ENCODE peak calls at places on chromosomes 1 and 21, in six cellular contexts. O is GM18507, K is GF-D8, T is tibial nerve, Q is EL, L is H7. I is an unnamed sample.

GRCh38 chr1:39721664-39722063 is 17.0 kb upstream of the PPIE start:
- DNase-seq in Q (no peak), O (no peak), T (no peak), K (no peak), L (no peak), I (no peak)

GRCh38 chr1:183385746-183386145 is 32.4 kb downstream of the NMNAT2 start:
- DNase-seq in L (no peak), Q (peak), K (no peak), O (no peak), T (no peak), I (no peak)

GRCh38 chr21:35682874-35683549 is 377.3 kb downstream of the SETD4 start:
- DNase-seq in Q (peak), L (no peak), T (no peak), K (no peak), O (no peak), I (no peak)

GRCh38 chr1:226697151-226697575 is 41.9 kb downstream of the ITPKB start:
- DNase-seq in Q (peak), O (no peak), T (no peak), K (no peak), L (no peak), I (no peak)

GRCh38 chr1:183598386-183598785 is 8.1 kb upstream of the NCF2 start:
- DNase-seq in K (no peak), T (no peak), Q (no peak), L (no peak), O (no peak), I (no peak)

GRCh38 chr1:94925561-94926364 is 1.1 kb downstream of the CNN3 start:
- DNase-seq in T (peak), O (no peak), Q (peak), L (peak), K (no peak), I (peak)

GRCh38 chr1:119766374-119766794 is 2.3 kb downstream of the HMGCS2 start:
- DNase-seq in O (no peak), K (no peak), Q (no peak), L (no peak), T (no peak), I (no peak)

GRCh38 chr1:45001011-45001481 is 10.1 kb downstream of the HECTD3 start:
- DNase-seq in T (no peak), K (no peak), Q (no peak), L (peak), O (no peak), I (no peak)

GRCh38 chr21:19913995-19914394 is 1084.2 kb upstream of the NCAM2 start:
- DNase-seq in K (no peak), O (no peak), Q (no peak), T (no peak), L (no peak), I (no peak)

GRCh38 chr1:86150553-86151055 is 6.0 kb downstream of the COL24A1 start:
- DNase-seq in T (no peak), Q (peak), L (no peak), O (no peak), K (no peak), I (no peak)

GRCh38 chr1:157116735-157117103 is 17.1 kb upstream of the ETV3L start:
- DNase-seq in O (no peak), Q (no peak), K (no peak), T (no peak), L (no peak), I (no peak)

GRCh38 chr1:203351037-203351625 is at the start of gene FMOD:
- DNase-seq in L (peak), Q (peak), T (peak), K (no peak), O (no peak), I (no peak)

GRCh38 chr1:151511636-151512215 is 539 bp downstream of the CGN start:
- DNase-seq in K (no peak), T (peak), Q (peak), L (no peak), O (no peak), I (peak)

GRCh38 chr21:26140185-26140584 is 30.4 kb downstream of the APP start:
- DNase-seq in O (no peak), T (no peak), K (no peak), Q (peak), L (no peak), I (peak)

GRCh38 chr1:160117709-160118183 is 2.2 kb downstream of the ATP1A2 start:
- DNase-seq in O (no peak), T (peak), K (no peak), L (peak), Q (no peak), I (no peak)

GRCh38 chr1:45340816-45341215 is 576 bp upstream of the MUTYH start:
- DNase-seq in K (no peak), T (no peak), L (peak), O (no peak), Q (peak), I (no peak)

GRCh38 chr1:207025144-207025880 is 7.2 kb downstream of the C1orf116 start:
- DNase-seq in Q (peak), L (peak), T (no peak), K (no peak), O (no peak), I (no peak)